ENCODE peak calls at places on chromosomes 11 and 22, in six cellular contexts. One of them, this sample, is unnamed.

GRCh38 chr22:31329453-31330215 is 16.5 kb downstream of the PATZ1 start:
- DNase-seq in HL-60: no peak
- DNase-seq in iPS DF 6.9: no peak
- DNase-seq in AG20443: no peak
- DNase-seq in progenitor cell of endocrine pancreas: no peak
- DNase-seq in fibroblast of pulmonary artery: no peak
- DNase-seq in this sample: no peak

GRCh38 chr11:35615911-35616900 is 2.1 kb upstream of the FJX1 start:
- DNase-seq in HL-60: no peak
- DNase-seq in iPS DF 6.9: no peak
- DNase-seq in AG20443: peak; percentile 42
- DNase-seq in progenitor cell of endocrine pancreas: no peak
- DNase-seq in fibroblast of pulmonary artery: peak; percentile 79
- DNase-seq in this sample: peak; percentile 7

GRCh38 chr22:16932577-16932976 is 75.4 kb downstream of the GAB4 start:
- DNase-seq in HL-60: no peak
- DNase-seq in iPS DF 6.9: no peak
- DNase-seq in AG20443: peak; percentile 35
- DNase-seq in progenitor cell of endocrine pancreas: no peak
- DNase-seq in fibroblast of pulmonary artery: no peak
- DNase-seq in this sample: no peak

GRCh38 chr11:108122166-108122628 is 830 bp downstream of the ACAT1 start:
- DNase-seq in HL-60: no peak
- DNase-seq in iPS DF 6.9: no peak
- DNase-seq in AG20443: peak; percentile 27
- DNase-seq in progenitor cell of endocrine pancreas: no peak
- DNase-seq in fibroblast of pulmonary artery: peak; percentile 40
- DNase-seq in this sample: peak; percentile 35

GRCh38 chr11:76680517-76681425 is 10.2 kb upstream of the LRRC32 start:
- DNase-seq in HL-60: no peak
- DNase-seq in iPS DF 6.9: peak; percentile 48
- DNase-seq in AG20443: peak; percentile 86
- DNase-seq in progenitor cell of endocrine pancreas: peak; percentile 69
- DNase-seq in fibroblast of pulmonary artery: peak; percentile 77
- DNase-seq in this sample: peak; percentile 3

GRCh38 chr11:79100093-79100704 is 340.6 kb downstream of the TENM4 start:
- DNase-seq in HL-60: peak; percentile 25
- DNase-seq in iPS DF 6.9: peak; percentile 22
- DNase-seq in AG20443: peak; percentile 89
- DNase-seq in progenitor cell of endocrine pancreas: no peak
- DNase-seq in fibroblast of pulmonary artery: peak; percentile 71
- DNase-seq in this sample: no peak

GRCh38 chr22:40426671-40427070 is 56.3 kb downstream of the SGSM3 start:
- DNase-seq in HL-60: no peak
- DNase-seq in iPS DF 6.9: no peak
- DNase-seq in AG20443: no peak
- DNase-seq in progenitor cell of endocrine pancreas: no peak
- DNase-seq in fibroblast of pulmonary artery: peak; percentile 25
- DNase-seq in this sample: no peak

GRCh38 chr11:1358286-1358685 is 31.4 kb upstream of the BRSK2 start:
- DNase-seq in HL-60: no peak
- DNase-seq in iPS DF 6.9: no peak
- DNase-seq in AG20443: peak; percentile 41
- DNase-seq in progenitor cell of endocrine pancreas: no peak
- DNase-seq in fibroblast of pulmonary artery: peak; percentile 39
- DNase-seq in this sample: no peak

GRCh38 chr11:12380565-12381325 is 3.4 kb downstream of the PARVA start:
- DNase-seq in HL-60: no peak
- DNase-seq in iPS DF 6.9: no peak
- DNase-seq in AG20443: no peak
- DNase-seq in progenitor cell of endocrine pancreas: no peak
- DNase-seq in fibroblast of pulmonary artery: no peak
- DNase-seq in this sample: no peak

GRCh38 chr11:93288079-93288478 is 42.5 kb upstream of the DEUP1 start:
- DNase-seq in HL-60: no peak
- DNase-seq in iPS DF 6.9: no peak
- DNase-seq in AG20443: no peak
- DNase-seq in progenitor cell of endocrine pancreas: no peak
- DNase-seq in fibroblast of pulmonary artery: no peak
- DNase-seq in this sample: no peak

GRCh38 chr11:12121011-12121410 is 10.6 kb downstream of the MICAL2 start:
- DNase-seq in HL-60: no peak
- DNase-seq in iPS DF 6.9: no peak
- DNase-seq in AG20443: no peak
- DNase-seq in progenitor cell of endocrine pancreas: no peak
- DNase-seq in fibroblast of pulmonary artery: no peak
- DNase-seq in this sample: no peak

GRCh38 chr11:72038491-72038890 is 39.8 kb downstream of the IL18BP start:
- DNase-seq in HL-60: no peak
- DNase-seq in iPS DF 6.9: no peak
- DNase-seq in AG20443: peak; percentile 90
- DNase-seq in progenitor cell of endocrine pancreas: no peak
- DNase-seq in fibroblast of pulmonary artery: peak; percentile 75
- DNase-seq in this sample: no peak

GRCh38 chr11:66207816-66208215 is 60.6 kb upstream of the RAB1B start:
- DNase-seq in HL-60: no peak
- DNase-seq in iPS DF 6.9: no peak
- DNase-seq in AG20443: no peak
- DNase-seq in progenitor cell of endocrine pancreas: no peak
- DNase-seq in fibroblast of pulmonary artery: no peak
- DNase-seq in this sample: no peak

GRCh38 chr11:103676413-103676812 is 360.0 kb upstream of the DDI1 start:
- DNase-seq in HL-60: no peak
- DNase-seq in iPS DF 6.9: no peak
- DNase-seq in AG20443: no peak
- DNase-seq in progenitor cell of endocrine pancreas: no peak
- DNase-seq in fibroblast of pulmonary artery: no peak
- DNase-seq in this sample: no peak

This sample was measured in GF-D8.